ENCODE peak calls at places on chromosomes 13 and 19, in nine cellular contexts. C, T, N, X, H, E, M, O and S are unnamed samples.
A peak's percentile ranks its signal among the peaks of the same experiment; 100 is the strongest.

GRCh38 chr19:48415395-48415794 is 21.9 kb downstream of the GRIN2D start:
- DNase-seq in O (peak; percentile 36), X (no peak), M (peak; percentile 26), T (peak; percentile 87), C (peak; percentile 99), N (peak; percentile 61), H (peak; percentile 53), E (peak; percentile 57), S (peak; percentile 64)

GRCh38 chr13:109182777-109183465 is 553.5 kb downstream of the MYO16 start:
- DNase-seq in T (no peak), E (no peak), X (no peak), N (no peak), O (peak; percentile 22), H (peak; percentile 29), M (no peak), C (peak; percentile 68), S (peak; percentile 20)

GRCh38 chr13:102948006-102948405 is 102.2 kb downstream of the ERCC5 start:
- DNase-seq in E (peak; percentile 10), X (no peak), M (peak; percentile 2), T (no peak), O (no peak), N (peak; percentile 5), C (no peak), H (no peak), S (peak; percentile 3)

GRCh38 chr13:59643239-59643865 is 520.4 kb downstream of the DIAPH3 start:
- DNase-seq in M (no peak), X (no peak), C (no peak), O (no peak), H (no peak), N (no peak), T (no peak), E (no peak), S (no peak)

GRCh38 chr19:16078311-16078758 is 2.0 kb downstream of the TPM4 start:
- DNase-seq in C (peak; percentile 71), M (no peak), X (no peak), T (peak; percentile 32), H (peak; percentile 78), E (no peak), O (peak; percentile 69), N (no peak), S (no peak)

GRCh38 chr19:15621801-15622200 is 6.8 kb downstream of the CYP4F8 start:
- DNase-seq in H (no peak), E (no peak), M (no peak), C (no peak), N (no peak), X (no peak), O (no peak), T (no peak), S (no peak)

GRCh38 chr13:98353750-98354149 is 176.7 kb upstream of the RNF113B start:
- DNase-seq in H (peak; percentile 30), X (no peak), T (no peak), O (peak; percentile 13), E (no peak), C (no peak), M (no peak), N (no peak), S (peak; percentile 32)

GRCh38 chr19:39924389-39924788 is 10.0 kb downstream of the FCGBP start:
- DNase-seq in H (no peak), X (no peak), C (peak; percentile 13), N (no peak), T (no peak), O (no peak), M (no peak), E (no peak), S (no peak)

DNA sequence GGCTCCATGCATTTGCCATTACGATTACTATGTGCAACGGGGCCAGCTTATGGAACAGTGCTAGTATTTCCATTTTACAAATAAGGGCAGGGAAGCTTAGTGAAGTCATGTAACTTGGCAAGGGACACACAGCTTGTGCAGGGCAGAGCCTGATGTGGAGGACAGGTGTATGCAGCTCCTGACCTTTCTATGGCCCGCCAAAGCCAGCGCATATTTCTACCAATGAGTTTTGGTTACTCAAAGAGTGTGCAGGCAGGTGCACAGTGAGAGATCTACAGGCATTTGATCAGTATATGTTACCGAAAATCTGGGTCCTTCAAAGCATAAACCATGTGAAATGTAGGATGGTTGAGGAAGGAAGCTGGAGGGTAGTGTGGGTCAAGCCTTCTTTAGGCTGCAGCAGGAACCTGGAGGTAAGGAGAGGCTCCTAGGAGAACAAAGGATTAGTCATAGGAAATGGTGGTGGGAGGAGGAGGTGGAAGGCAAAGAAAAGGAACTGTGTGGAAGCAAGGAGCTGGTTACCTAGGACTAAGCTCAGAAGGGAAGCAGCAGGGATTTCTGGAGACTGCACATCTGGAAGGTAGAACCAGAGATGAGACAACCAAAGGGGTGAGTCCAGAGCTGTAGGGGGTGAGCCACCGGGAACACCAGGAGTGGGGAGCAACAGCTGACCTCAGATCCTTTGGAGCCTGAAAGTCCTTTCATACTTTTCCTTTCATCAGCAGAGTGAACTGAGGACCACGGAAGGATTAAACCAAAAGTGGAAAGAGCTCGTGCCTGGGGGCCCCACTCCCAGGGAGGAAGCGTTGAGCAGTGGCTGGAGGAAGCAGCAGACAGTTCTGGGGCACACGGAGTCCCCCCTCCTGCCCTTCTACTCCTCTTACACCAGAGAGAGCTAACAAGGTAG is 4.2 kb upstream of the PDX1 start:
- DNase-seq in X (no peak), T (no peak), N (no peak), H (no peak), O (no peak), M (no peak), E (no peak), C (no peak), S (no peak)
- TF ChIP-seq CTCF in X (no peak), T (no peak), N (no peak), H (no peak), O (no peak), M (no peak), E (no peak), C (no peak), S (no peak)

GRCh38 chr13:45417790-45418534 is at the start of gene SLC25A30:
- DNase-seq in O (peak; percentile 80), T (peak; percentile 98), E (peak; percentile 93), X (peak; percentile 44), M (peak; percentile 79), C (peak; percentile 98), H (peak; percentile 88), N (peak; percentile 92), S (peak; percentile 93)

GRCh38 chr13:45413826-45414312 is 4.3 kb downstream of the SLC25A30 start:
- DNase-seq in X (no peak), M (no peak), C (no peak), E (no peak), N (no peak), T (no peak), H (no peak), O (no peak), S (no peak)

GRCh38 chr13:45415112-45415511 is 3.1 kb downstream of the SLC25A30 start:
- DNase-seq in X (no peak), N (no peak), M (no peak), E (no peak), C (no peak), H (no peak), O (no peak), T (no peak), S (no peak)

GRCh38 chr13:45419945-45420344 is 1.8 kb upstream of the SLC25A30 start:
- DNase-seq in T (no peak), O (no peak), M (no peak), E (no peak), C (no peak), X (no peak), N (no peak), H (no peak), S (no peak)

DNA sequence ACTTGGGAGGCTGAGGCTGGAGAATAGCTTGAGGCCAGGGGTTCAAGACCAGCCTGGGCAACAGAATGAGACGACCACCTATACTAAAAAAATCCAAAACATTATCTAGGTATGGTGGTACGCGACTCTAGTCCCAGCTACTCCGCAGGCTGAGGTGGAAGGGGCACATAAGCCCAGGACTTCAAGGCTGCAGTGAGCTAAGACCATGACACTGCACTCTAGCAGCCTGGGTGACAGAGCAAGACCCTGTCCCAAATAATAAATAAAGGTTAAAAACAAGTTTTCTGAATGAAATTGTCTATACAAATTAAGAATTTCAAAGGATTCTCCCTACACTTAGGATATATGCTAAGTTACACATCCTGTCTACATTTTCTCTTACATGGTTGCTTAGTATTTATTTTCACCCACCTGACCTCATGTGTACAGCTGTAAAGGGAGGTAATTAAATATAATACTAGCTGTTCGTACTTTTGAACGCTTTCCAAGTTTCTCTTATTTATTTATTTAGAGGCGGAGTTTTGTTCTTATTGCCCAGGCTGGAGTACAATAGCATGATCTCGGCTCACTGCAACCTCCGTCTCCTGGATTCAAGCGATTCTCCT is 1.6 kb downstream of the SLC25A30 start:
- DNase-seq in O (no peak), N (no peak), X (no peak), H (no peak), M (no peak), C (no peak), E (no peak), T (no peak), S (no peak)
- H3K4me3 ChIP-seq in O (peak overlapping the region; percentile 72), N (peak overlapping the region; percentile 82), X (peak overlapping the region; percentile 72), H (peak overlapping the region; percentile 86), M (peak overlapping the region; percentile 78), C (peak overlapping the region; percentile 84), E (no peak overlapping the region), T (peak overlapping the region; percentile 88), S (peak overlapping the region; percentile 75)

GRCh38 chr13:44921931-44922758 is 67.1 kb downstream of the NUFIP1 start:
- DNase-seq in H (peak; percentile 93), E (peak; percentile 95), M (peak; percentile 97), T (no peak), X (peak; percentile 90), C (no peak), O (peak; percentile 98), N (peak; percentile 97), S (peak; percentile 99)

GRCh38 chr13:44921478-44921877 is 67.8 kb downstream of the NUFIP1 start:
- DNase-seq in O (no peak), M (no peak), E (no peak), T (no peak), C (no peak), N (no peak), H (no peak), X (no peak), S (no peak)

GRCh38 chr13:44919103-44919804 is 70.0 kb downstream of the NUFIP1 start:
- DNase-seq in O (no peak), N (no peak), C (no peak), M (no peak), T (no peak), H (no peak), X (no peak), E (no peak), S (no peak)

GRCh38 chr13:44918323-44919102 is 70.8 kb downstream of the NUFIP1 start:
- DNase-seq in T (peak; percentile 96), E (peak; percentile 98), C (peak; percentile 96), N (peak; percentile 98), O (peak; percentile 97), M (peak; percentile 96), H (peak; percentile 98), X (peak; percentile 92), S (peak; percentile 97)

DNA sequence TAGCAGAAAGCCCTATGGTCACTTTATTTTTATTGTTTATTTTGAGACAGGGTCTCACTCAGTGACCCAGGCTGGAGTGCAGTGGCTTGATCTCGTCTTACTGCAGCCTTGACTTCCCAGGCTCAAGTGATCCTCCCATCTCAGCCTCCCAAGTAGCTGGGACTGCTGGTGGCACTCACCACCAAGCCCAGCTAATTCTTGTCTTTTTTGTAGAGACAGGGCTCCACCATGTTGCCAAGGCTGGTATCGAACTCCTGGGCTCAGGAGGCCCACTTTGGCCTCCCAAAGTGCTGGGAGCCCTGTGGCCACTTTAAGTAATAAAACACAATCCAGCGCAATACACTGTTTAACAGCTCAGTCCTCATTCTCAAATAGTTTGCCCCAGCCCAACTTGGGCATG is 69.3 kb downstream of the NUFIP1 start:
- DNase-seq in T (no peak), X (no peak), C (no peak), N (no peak), E (no peak), H (no peak), M (no peak), O (no peak), S (no peak)
- TF ChIP-seq CTCF in T (no peak), X (no peak), C (no peak), N (no peak), E (no peak), H (no peak), M (no peak), O (no peak), S (no peak)

GRCh38 chr19:4077011-4077382 is 10.3 kb upstream of the ZBTB7A start:
- DNase-seq in N (no peak), E (no peak), C (peak; percentile 64), X (no peak), H (no peak), O (no peak), M (no peak), T (no peak), S (no peak)

GRCh38 chr19:4080473-4080872 is 13.8 kb upstream of the ZBTB7A start:
- DNase-seq in E (no peak), T (no peak), M (no peak), N (no peak), H (no peak), O (no peak), X (no peak), C (no peak), S (no peak)

GRCh38 chr19:4075373-4075772 is 8.7 kb upstream of the ZBTB7A start:
- DNase-seq in N (no peak), M (no peak), C (no peak), T (peak; percentile 90), E (no peak), H (no peak), X (no peak), O (no peak), S (no peak)

GRCh38 chr19:4081441-4082129 is 14.9 kb upstream of the ZBTB7A start:
- DNase-seq in X (no peak), O (no peak), C (no peak), E (peak; percentile 45), M (no peak), H (no peak), N (no peak), T (no peak), S (no peak)

DNA sequence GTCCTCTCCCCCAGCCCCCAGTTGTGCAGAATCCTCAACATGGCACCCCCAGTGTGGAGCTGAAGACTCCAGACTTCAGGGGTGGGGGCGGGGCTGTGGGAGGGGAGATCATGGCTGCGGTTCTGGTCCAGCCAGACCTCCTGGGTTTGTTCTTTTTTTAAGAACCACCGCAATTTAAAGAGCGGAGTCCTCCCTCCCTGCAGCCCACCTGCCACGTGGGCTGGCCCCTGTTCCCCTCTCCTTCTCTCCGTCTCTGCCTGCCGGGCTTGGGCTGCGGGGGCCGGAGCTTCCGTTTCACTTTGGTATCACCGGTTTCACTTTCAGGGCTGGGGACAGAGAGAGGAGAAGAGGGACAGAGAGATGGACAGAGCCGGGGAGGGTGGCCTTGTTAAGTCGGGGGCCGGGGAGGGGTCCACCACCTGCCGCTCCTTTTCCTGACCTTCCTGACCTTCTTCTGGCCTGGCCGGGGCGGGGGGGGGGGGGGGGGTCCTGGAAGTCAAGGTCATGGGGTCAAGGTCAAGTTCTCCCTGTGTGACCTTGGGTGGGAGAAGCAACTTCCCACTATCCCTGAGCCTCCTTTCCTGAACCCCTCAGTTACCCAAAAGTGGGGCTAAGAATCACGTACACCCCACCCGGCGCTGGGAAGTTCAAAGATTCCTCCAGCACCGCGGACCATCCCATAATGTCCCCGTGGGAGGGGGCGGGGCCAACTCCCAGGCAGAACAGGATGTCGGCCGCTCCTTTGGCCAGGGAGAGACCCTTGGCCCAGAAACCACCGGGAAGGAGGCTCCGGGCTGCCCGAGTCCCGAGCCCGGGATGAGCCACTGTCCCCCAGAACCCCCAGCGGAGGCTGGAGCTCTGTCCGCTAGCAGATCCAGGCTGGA is 11.3 kb upstream of the ZBTB7A start:
- DNase-seq in C (peak; percentile 68), H (peak; percentile 34), O (no peak), X (no peak), N (peak; percentile 54), T (peak; percentile 89), M (no peak), E (peak; percentile 60), S (no peak)
- H3K4me3 ChIP-seq in C (no peak overlapping the region), H (peak overlapping the region; percentile 63), O (peak overlapping the region; percentile 51), X (peak overlapping the region; percentile 52), N (peak overlapping the region; percentile 51), T (peak overlapping the region; percentile 63), M (peak overlapping the region; percentile 58), E (no peak overlapping the region), S (peak overlapping the region; percentile 43)